ENCODE peak calls at places on chromosomes 3 and 15, in four cellular contexts. N is thoracic aorta; R is CD8-positive, alpha-beta memory T cell; B is tibial artery. O is an unnamed sample. For H3K9me3 and H3K4me1, the result is how much of the 10 kb centered on the place peaks cover.

GRCh38 chr3:124336067-124336656 is 344.2 kb upstream of the ROPN1 start:
- DNase-seq in R (no peak), N (no peak), B (no peak), O (no peak)

GRCh38 chr3:42443819-42444436 is 33.5 kb upstream of the LYZL4 start:
- DNase-seq in R (peak), B (peak), N (peak), O (peak)

GRCh38 chr3:127052121-127052561 is 69.2 kb downstream of the PLXNA1 start:
- DNase-seq in N (no peak), B (peak), R (no peak), O (no peak)

GRCh38 chr15:80691575-80691974 is 3.5 kb upstream of the ABHD17C start:
- DNase-seq in B (no peak), R (no peak), N (no peak), O (no peak)

GRCh38 chr15:94008101-94009080 is 223.0 kb upstream of the MCTP2 start:
- DNase-seq in B (no peak), R (no peak), N (no peak), O (no peak)

GRCh38 chr15:70361891-70362290 is 264.2 kb upstream of the TLE3 start:
- DNase-seq in B (no peak), N (no peak), R (no peak), O (no peak)

GRCh38 chr3:159619341-159619885 is 369.2 kb upstream of the IL12A start:
- DNase-seq in N (no peak), B (no peak), R (no peak), O (no peak)

GRCh38 chr3:55526332-55527030 is 39.4 kb upstream of the WNT5A start:
- DNase-seq in R (no peak), B (no peak), N (no peak), O (no peak)

GRCh38 chr3:150409125-150409526 is 1.0 kb downstream of the TSC22D2 start:
- DNase-seq in B (no peak), R (no peak), N (no peak), O (no peak)

GRCh38 chr15:19973718-19974117 is 567.9 kb downstream of the GOLGA6L6 start:
- DNase-seq in R (no peak), B (no peak), N (no peak), O (no peak)

GRCh38 chr3:44058022-44058867 is 183.4 kb upstream of the TOPAZ1 start:
- DNase-seq in B (no peak), R (no peak), N (no peak), O (no peak)

GRCh38 chr3:70771426-70772147 is 459.1 kb upstream of the MDFIC2 start:
- DNase-seq in R (no peak), B (no peak), N (no peak), O (no peak)

GRCh38 chr3:51391566-51392300 is 648 bp downstream of the RBM15B start:
- DNase-seq in N (no peak), B (no peak), R (peak), O (peak)

GRCh38 chr3:196639517-196640500 is at the start of gene NRROS:
- DNase-seq in R (peak), B (peak), N (no peak), O (peak)

GRCh38 chr3:123792473-123793201 is 91.5 kb downstream of the MYLK start:
- DNase-seq in N (no peak), R (no peak), B (no peak), O (no peak)

GRCh38 chr3:169404491-169404890 is 259.0 kb downstream of the MECOM start:
- DNase-seq in B (no peak), R (no peak), N (no peak), O (no peak)

GRCh38 chr3:149604125-149604851 is 53.5 kb downstream of the WWTR1 start:
- DNase-seq in R (no peak), B (no peak), N (no peak), O (no peak)

GRCh38 chr15:55627730-55628368 is 39.7 kb upstream of the PYGO1 start:
- DNase-seq in N (no peak), B (no peak), R (no peak), O (no peak)

GRCh38 chr3:53941174-53941573 is 49.5 kb upstream of the SELENOK start:
- DNase-seq in R (no peak), B (no peak), N (no peak), O (no peak)

GRCh38 chr15:50227076-50227475 is 38.5 kb downstream of the HDC start:
- DNase-seq in B (no peak), R (no peak), N (no peak), O (no peak)

GRCh38 chr15:71807691-71808091 is 2.7 kb upstream of the NR2E3 start:
- DNase-seq in R (no peak), N (no peak), B (no peak), O (no peak)

GRCh38 chr3:69241769-69242168 is 119.4 kb upstream of the LMOD3 start:
- DNase-seq in B (no peak), N (no peak), R (no peak), O (no peak)

GRCh38 chr15:70094690-70095311 is 2.9 kb downstream of the TLE3 start:
- DNase-seq in N (no peak), B (peak), R (no peak), O (peak)

GRCh38 chr15:31461375-31461774 is 134.7 kb downstream of the KLF13 start:
- DNase-seq in N (no peak), B (no peak), R (no peak), O (no peak)

GRCh38 chr15:74220475-74221248 is 15.5 kb upstream of the CCDC33 start:
- DNase-seq in B (no peak), R (no peak), N (no peak), O (no peak)

GRCh38 chr15:88331291-88331690 is 74.8 kb upstream of the NTRK3 start:
- DNase-seq in N (no peak), B (no peak), R (no peak), O (no peak)

GRCh38 chr3:75272708-75273107 is 391.4 kb upstream of the FRG2C start:
- DNase-seq in R (no peak), N (no peak), B (no peak), O (no peak)

GRCh38 chr15:85828869-85829268 is 34.1 kb upstream of the KLHL25 start:
- DNase-seq in N (no peak), R (no peak), B (no peak), O (no peak)

GRCh38 chr3:109563149-109563548 is 225.8 kb upstream of the DPPA4 start:
- DNase-seq in N (no peak), B (no peak), R (peak), O (peak)

GRCh38 chr3:32246079-32246675 is 7.7 kb downstream of the CMTM8 start:
- DNase-seq in R (no peak), B (no peak), N (no peak), O (no peak)

GRCh38 chr3:32239638-32240550 is 1.4 kb downstream of the CMTM8 start:
- DNase-seq in B (no peak), N (no peak), R (no peak), O (peak)

GRCh38 chr3:32241100-32241499 is 2.6 kb downstream of the CMTM8 start:
- DNase-seq in N (no peak), B (no peak), R (no peak), O (no peak)

GRCh38 chr3:32245200-32245599 is 6.7 kb downstream of the CMTM8 start:
- DNase-seq in R (no peak), B (no peak), N (no peak), O (peak)

GRCh38 chr3:32243519-32243918 is 5.0 kb downstream of the CMTM8 start:
- DNase-seq in N (no peak), B (no peak), R (no peak), O (no peak)
- H3K9me3 ChIP-seq in N (under half), B (under half), R (under half), O (under half)

GRCh38 chr3:152331018-152331541 is 62.4 kb downstream of the MBNL1 start:
- DNase-seq in B (no peak), R (no peak), N (no peak), O (no peak)

GRCh38 chr3:152334761-152335160 is 66.0 kb downstream of the MBNL1 start:
- DNase-seq in N (no peak), B (no peak), R (no peak), O (no peak)

GRCh38 chr3:152333928-152334327 is 65.2 kb downstream of the MBNL1 start:
- DNase-seq in N (no peak), R (no peak), B (no peak), O (no peak)

GRCh38 chr3:152330565-152330964 is 61.8 kb downstream of the MBNL1 start:
- DNase-seq in B (no peak), N (no peak), R (no peak), O (no peak)

DNA sequence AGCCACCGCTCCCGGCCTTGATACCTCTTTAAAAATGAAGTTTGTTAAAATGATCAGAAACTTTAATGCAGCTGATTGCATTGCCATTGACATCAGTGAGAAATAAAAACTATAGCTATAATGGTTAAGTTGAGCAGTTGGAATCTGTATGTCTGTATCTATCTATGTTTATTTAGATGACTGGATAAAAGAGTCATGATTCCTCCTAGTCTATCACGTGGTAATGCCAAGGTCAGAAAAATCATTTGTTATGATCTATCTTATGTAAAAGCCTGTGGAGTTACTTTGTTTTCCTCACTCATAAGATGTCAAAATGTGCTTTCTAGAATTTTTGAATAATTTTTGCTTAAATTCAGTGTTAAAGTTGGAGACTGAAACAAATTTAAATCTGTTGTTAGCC is 63.2 kb downstream of the MBNL1 start:
- DNase-seq in N (no peak), B (no peak), R (no peak), O (no peak)
- H3K4me1 ChIP-seq in N (half or more), B (half or more), R (half or more), O (half or more)

GRCh38 chr3:58416191-58416590 is 17.4 kb downstream of the PDHB start:
- DNase-seq in B (no peak), R (no peak), N (no peak), O (no peak)

GRCh38 chr3:58418227-58418626 is 15.4 kb downstream of the PDHB start:
- DNase-seq in B (no peak), N (no peak), R (no peak), O (no peak)

GRCh38 chr3:58414538-58415197 is 19.0 kb downstream of the PDHB start:
- DNase-seq in B (no peak), R (peak), N (no peak), O (peak)

GRCh38 chr3:58419782-58420512 is 13.7 kb downstream of the PDHB start:
- DNase-seq in R (no peak), N (no peak), B (peak), O (no peak)

DNA sequence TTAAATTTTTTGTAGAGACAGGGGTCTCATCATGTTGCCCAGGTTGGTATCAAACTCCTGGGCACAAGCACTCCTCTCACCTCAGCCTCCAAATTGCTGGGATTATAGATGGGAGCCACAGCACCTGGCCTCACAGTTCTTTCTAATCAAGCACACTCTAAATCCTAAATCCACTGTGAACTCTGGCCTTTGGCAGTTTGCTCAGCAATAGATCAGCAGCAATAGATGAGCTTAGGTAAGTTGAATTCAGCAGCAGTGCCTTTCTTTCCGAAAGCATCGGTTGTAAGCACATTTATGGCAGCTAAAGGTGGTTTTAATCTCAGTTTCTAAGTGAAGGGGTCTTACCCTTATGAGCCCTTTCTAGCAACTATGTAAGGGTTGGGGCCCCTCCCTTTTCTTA is 16.6 kb downstream of the PDHB start:
- DNase-seq in B (no peak), N (no peak), R (no peak), O (no peak)
- H3K9me3 ChIP-seq in B (under half), N (under half), R (under half), O (under half)

GRCh38 chr3:46955157-46955556 is 21.4 kb downstream of the CCDC12 start:
- DNase-seq in B (no peak), N (no peak), R (no peak), O (no peak)
- H3K4me1 ChIP-seq in B (half or more), N (half or more), R (half or more), O (half or more)

GRCh38 chr15:46938169-46938568 is 779.1 kb upstream of the SEMA6D start:
- DNase-seq in N (no peak), B (no peak), R (no peak), O (no peak)

GRCh38 chr15:46933332-46933731 is 784.0 kb upstream of the SEMA6D start:
- DNase-seq in R (no peak), N (no peak), B (no peak), O (no peak)

DNA sequence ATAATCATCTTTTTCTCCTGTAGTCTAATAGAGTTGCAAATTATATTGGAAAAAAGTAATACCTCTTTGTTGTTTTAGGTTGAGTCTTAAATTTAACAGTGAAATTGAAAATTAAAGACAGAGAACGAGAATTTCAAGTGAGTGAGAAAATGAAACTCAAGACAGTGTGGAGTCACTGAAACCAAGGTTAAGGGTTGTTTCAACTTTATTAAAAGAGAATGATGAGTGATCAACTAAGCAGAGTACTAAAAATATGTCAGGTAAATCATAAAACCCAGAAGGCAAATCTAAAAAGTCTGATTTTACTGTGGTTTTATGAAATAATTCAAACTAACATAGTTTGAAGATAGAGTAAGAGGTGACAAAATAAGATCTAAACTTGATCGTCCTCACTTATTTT is 782.5 kb upstream of the SEMA6D start:
- DNase-seq in N (no peak), R (no peak), B (no peak), O (no peak)
- H3K9me3 ChIP-seq in N (under half), R (under half), B (under half), O (under half)

DNA sequence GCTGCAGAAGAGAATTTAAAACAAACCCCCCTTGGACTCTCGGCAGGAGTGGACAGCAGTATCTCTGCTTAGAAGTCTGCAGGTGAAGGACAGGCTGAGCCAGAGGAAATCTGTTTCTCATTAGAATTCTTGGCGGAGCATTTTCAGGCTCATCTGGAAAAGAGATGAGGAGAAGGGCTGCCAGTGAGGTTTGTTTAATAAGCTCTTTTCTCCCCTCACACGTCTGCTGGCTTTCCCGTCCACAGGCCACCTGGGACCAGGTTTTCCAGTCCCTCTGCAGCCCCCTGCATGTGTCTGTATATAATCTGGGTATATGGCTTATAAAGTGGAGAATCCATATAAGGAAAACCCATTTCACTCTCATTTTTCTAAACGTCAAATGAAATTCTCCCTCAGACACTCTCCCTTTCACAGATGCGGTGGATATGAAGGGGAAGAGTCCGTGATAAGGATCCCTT is 155.4 kb upstream of the TPM1 start:
- DNase-seq in N (no peak), R (no peak), B (no peak), O (no peak)
- H3K4me1 ChIP-seq in N (under half), R (under half), B (under half), O (under half)

DNA sequence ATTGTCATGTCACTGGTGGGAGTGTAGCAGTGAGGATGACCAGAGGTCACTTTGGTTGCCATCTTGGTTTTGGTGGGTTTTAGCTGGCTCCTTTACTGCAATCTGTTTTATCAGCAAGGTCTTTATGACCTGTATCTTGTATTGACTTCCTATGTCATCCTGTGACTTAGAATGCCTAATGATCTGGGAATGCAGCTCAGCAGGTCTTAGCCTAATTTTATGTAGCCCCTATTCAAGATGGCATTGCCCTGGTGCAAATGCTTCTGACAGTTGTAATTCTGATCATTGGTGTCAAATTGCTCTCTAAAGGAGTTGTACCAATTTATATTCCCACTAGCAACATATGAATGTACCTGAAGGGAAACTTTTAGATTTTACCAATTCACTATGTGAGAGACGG is 74.4 kb downstream of the STRIT1 start:
- DNase-seq in N (no peak), R (no peak), B (no peak), O (no peak)
- H3K9me3 ChIP-seq in N (under half), R (under half), B (under half), O (under half)